ENCODE peak calls at places on chromosomes 11 and 22, in eight cellular contexts. N is GM13977; S is HEK293T; C is amniotic epithelial cell; V is NCI-H187; G is hippocampal formation; O is stimulated activated CD8-positive, alpha-beta memory T cell treated with anti-CD3 and anti-CD28 coated beads, Interleukin-7, amount 100 ng/mL, for 4 hours; T is NCI-H460. M is an unnamed sample.

GRCh38 chr22:24926849-24927579 is 19.5 kb downstream of the LHFPL7 start:
- DNase-seq in N (no peak), S (no peak), C (peak; percentile 64), V (no peak), G (no peak), O (no peak), T (no peak), M (no peak)

GRCh38 chr11:14075118-14075601 is 112.6 kb downstream of the SPON1 start:
- DNase-seq in N (no peak), S (no peak), C (peak; percentile 51), V (no peak), G (no peak), O (peak; percentile 40), T (no peak), M (no peak)

GRCh38 chr11:67416416-67417335 is 1.2 kb downstream of the CARNS1 start:
- DNase-seq in N (no peak), S (no peak), C (peak; percentile 36), V (no peak), G (no peak), O (peak; percentile 66), T (no peak), M (no peak)

GRCh38 chr22:37485006-37485713 is 1.0 kb downstream of the MFNG start:
- DNase-seq in N (peak; percentile 71), S (no peak), C (no peak), V (no peak), G (no peak), O (peak; percentile 39), T (no peak), M (no peak)

GRCh38 chr11:20360650-20361049 is 2.9 kb upstream of the HTATIP2 start:
- DNase-seq in N (no peak), S (no peak), C (peak; percentile 54), V (no peak), G (no peak), O (peak; percentile 17), T (no peak), M (no peak)

GRCh38 chr11:119983240-119983732 is 154.6 kb downstream of the TRIM29 start:
- DNase-seq in N (no peak), S (no peak), C (no peak), V (no peak), G (no peak), O (no peak), T (no peak), M (no peak)

GRCh38 chr11:81373986-81374385 is 1359.7 kb downstream of the FAM181B start:
- DNase-seq in N (no peak), S (no peak), C (no peak), V (no peak), G (no peak), O (no peak), T (no peak), M (no peak)

GRCh38 chr22:46031965-46032851 is 55.2 kb upstream of the WNT7B start:
- DNase-seq in N (no peak), S (no peak), C (no peak), V (no peak), G (no peak), O (no peak), T (no peak), M (no peak)

GRCh38 chr11:12862761-12863469 is 146.2 kb upstream of the RASSF10 start:
- DNase-seq in N (no peak), S (peak; percentile 50), C (peak; percentile 93), V (no peak), G (peak; percentile 27), O (no peak), T (no peak), M (peak; percentile 74)

GRCh38 chr11:44244649-44245308 is 65.2 kb downstream of the ALX4 start:
- DNase-seq in N (no peak), S (no peak), C (peak; percentile 54), V (no peak), G (no peak), O (no peak), T (no peak), M (no peak)

GRCh38 chr11:105937738-105938137 is 84.3 kb downstream of the MSANTD4 start:
- DNase-seq in N (no peak), S (no peak), C (no peak), V (no peak), G (no peak), O (no peak), T (no peak), M (no peak)

M was measured in testis.